ENCODE peak calls at places on chromosome 16, in six cellular contexts. Y is IMR-90, L is mesendoderm, T is mesenchymal stem cell, I is H1, P is neuronal stem cell. G is an unnamed sample.

GRCh38 chr16:81779540-81780320 is 639 bp downstream of the PLCG2 start:
- DNase-seq in Y (no peak), I (peak), T (peak), L (no peak), P (no peak), G (no peak)

GRCh38 chr16:3256146-3256875 is at the start of gene MEFV:
- DNase-seq in T (peak), I (no peak), Y (peak), L (no peak), P (no peak), G (no peak)

GRCh38 chr16:11586375-11586855 is 304 bp downstream of the LITAF start:
- DNase-seq in P (no peak), Y (no peak), I (no peak), T (no peak), L (no peak), G (no peak)

GRCh38 chr16:2180962-2181923 is 15.2 kb downstream of the CASKIN1 start:
- DNase-seq in T (no peak), L (no peak), Y (no peak), I (no peak), P (no peak), G (peak)

GRCh38 chr16:14303654-14304394 is 232.7 kb downstream of the MRTFB start:
- DNase-seq in T (peak), P (no peak), Y (no peak), L (peak), I (no peak), G (peak)

GRCh38 chr16:58656872-58657271 is 27.2 kb upstream of the CNOT1 start:
- DNase-seq in L (no peak), I (no peak), P (no peak), Y (no peak), T (no peak), G (no peak)

GRCh38 chr16:70685061-70685937 is 554 bp downstream of the MTSS2 start:
- DNase-seq in L (peak), Y (no peak), I (no peak), P (no peak), T (peak), G (no peak)

GRCh38 chr16:78415669-78416068 is 316.2 kb downstream of the WWOX start:
- DNase-seq in I (no peak), P (no peak), T (no peak), L (peak), Y (no peak), G (no peak)

GRCh38 chr16:49564577-49565224 is 191.1 kb downstream of the C16orf78 start:
- DNase-seq in I (no peak), L (peak), T (no peak), Y (no peak), P (no peak), G (no peak)

GRCh38 chr16:78007121-78007520 is 15.2 kb upstream of the CLEC3A start:
- DNase-seq in L (no peak), I (no peak), Y (no peak), P (no peak), T (no peak), G (no peak)

GRCh38 chr16:59108374-59108773 is 374.3 kb upstream of the GOT2 start:
- DNase-seq in L (no peak), P (no peak), Y (no peak), T (no peak), I (no peak), G (no peak)

GRCh38 chr16:87463722-87464690 is 28.8 kb downstream of the ZCCHC14 start:
- DNase-seq in I (no peak), Y (peak), L (no peak), T (peak), P (no peak), G (no peak)

GRCh38 chr16:84156342-84156784 is 11.3 kb downstream of the DNAAF1 start:
- DNase-seq in Y (no peak), T (peak), L (no peak), I (no peak), P (no peak), G (no peak)

GRCh38 chr16:84159006-84159405 is 13.9 kb downstream of the DNAAF1 start:
- DNase-seq in L (no peak), T (no peak), P (no peak), I (no peak), Y (no peak), G (no peak)

GRCh38 chr16:84161011-84161410 is 15.9 kb downstream of the DNAAF1 start:
- DNase-seq in P (no peak), I (no peak), L (no peak), Y (no peak), T (no peak), G (no peak)

GRCh38 chr16:84159800-84160199 is 14.7 kb downstream of the DNAAF1 start:
- DNase-seq in L (no peak), I (no peak), Y (no peak), T (no peak), P (no peak), G (no peak)

DNA sequence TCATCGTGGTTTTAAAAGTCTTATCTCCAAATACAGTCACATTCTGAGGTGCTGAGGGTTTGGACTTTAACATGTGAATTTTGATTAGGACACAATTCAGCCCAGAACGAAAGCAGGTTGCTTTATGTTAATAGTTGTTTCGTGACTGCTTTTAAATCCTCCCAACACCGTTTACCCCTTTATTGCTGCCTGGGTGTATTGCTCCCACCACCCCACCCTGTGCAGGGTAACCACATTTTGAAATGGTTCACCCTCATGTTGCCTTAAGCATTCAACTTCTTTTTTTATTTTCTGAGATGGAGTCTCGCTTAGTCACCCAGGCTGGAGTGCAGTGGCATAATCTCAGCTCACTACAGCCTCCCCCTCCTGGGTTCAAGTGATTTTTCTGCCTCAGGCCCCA is 13.3 kb downstream of the DNAAF1 start:
- DNase-seq in L (no peak), Y (no peak), I (no peak), P (no peak), T (no peak), G (no peak)
- H2BK15ac ChIP-seq in L (no peak), Y (no peak), I (no peak), P (no peak), T (no peak), G (no peak)

GRCh38 chr16:8961811-8962390 is 1.8 kb downstream of the USP7 start:
- DNase-seq in T (peak), I (no peak), Y (no peak), L (no peak), P (no peak), G (no peak)
- H3K23ac ChIP-seq in T (peak), I (no peak), Y (peak), L (no peak), P (no peak), G (no peak)

GRCh38 chr16:15760129-15760528 is 96.7 kb downstream of the MYH11 start:
- DNase-seq in T (no peak), P (no peak), L (no peak), I (no peak), Y (no peak), G (no peak)
- H2BK15ac ChIP-seq in T (no peak), P (no peak), L (no peak), I (peak), Y (no peak), G (no peak)

GRCh38 chr16:48029768-48030167 is 126.0 kb downstream of the ABCC12 start:
- DNase-seq in P (no peak), T (no peak), Y (no peak), I (no peak), L (peak), G (no peak)

GRCh38 chr16:48022496-48022895 is 133.3 kb downstream of the ABCC12 start:
- DNase-seq in Y (no peak), T (no peak), I (no peak), L (no peak), P (no peak), G (no peak)

GRCh38 chr16:48025359-48025758 is 130.4 kb downstream of the ABCC12 start:
- DNase-seq in P (no peak), I (no peak), T (no peak), Y (no peak), L (no peak), G (no peak)

GRCh38 chr16:48024042-48024441 is 131.8 kb downstream of the ABCC12 start:
- DNase-seq in T (no peak), L (no peak), I (no peak), P (no peak), Y (no peak), G (no peak)
- H3K23ac ChIP-seq in T (no peak), L (no peak), I (no peak), P (no peak), Y (no peak), G (no peak)

GRCh38 chr16:85178596-85178995 is 66.3 kb upstream of the CIBAR2 start:
- DNase-seq in I (no peak), L (no peak), P (no peak), T (no peak), Y (no peak), G (no peak)
- H2BK15ac ChIP-seq in I (no peak), L (no peak), P (no peak), T (no peak), Y (no peak), G (no peak)

GRCh38 chr16:4828567-4829320 is 18.3 kb downstream of the GLYR1 start:
- DNase-seq in P (no peak), Y (no peak), I (no peak), L (no peak), T (no peak), G (no peak)
- H3K23ac ChIP-seq in P (no peak), Y (no peak), I (no peak), L (no peak), T (no peak), G (no peak)

GRCh38 chr16:27225536-27226360 is 22.4 kb downstream of the KDM8 start:
- DNase-seq in P (no peak), Y (no peak), L (no peak), T (no peak), I (no peak), G (no peak)
- H2BK15ac ChIP-seq in P (no peak), Y (no peak), L (no peak), T (no peak), I (no peak), G (no peak)

GRCh38 chr16:4862639-4863038 is 15.4 kb downstream of the UBN1 start:
- DNase-seq in I (no peak), L (no peak), T (peak), Y (no peak), P (no peak), G (no peak)
- H3K23ac ChIP-seq in I (no peak), L (no peak), T (no peak), Y (no peak), P (no peak), G (no peak)

DNA sequence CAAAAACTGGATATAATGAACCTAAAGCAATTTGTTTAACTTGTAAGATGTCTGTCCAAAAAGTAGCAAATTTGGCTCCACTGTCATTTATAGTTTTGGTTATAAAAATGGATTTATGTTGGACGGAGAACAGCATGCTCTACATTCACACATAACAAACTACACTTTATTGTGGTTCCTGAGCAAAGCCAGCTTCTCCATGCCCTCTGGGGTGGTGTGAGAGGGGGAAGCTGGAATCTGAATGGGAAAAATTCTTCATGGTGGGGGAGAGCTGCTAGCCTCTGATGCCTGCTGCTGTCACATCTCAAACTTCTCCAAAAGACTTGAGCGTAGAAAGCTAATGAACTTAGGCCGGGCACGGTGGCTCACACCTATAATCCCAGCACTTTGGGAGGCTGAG is 9.8 kb upstream of the METTL9 start:
- DNase-seq in T (no peak), L (no peak), Y (no peak), P (no peak), I (no peak), G (no peak)
- H2BK15ac ChIP-seq in T (no peak), L (no peak), Y (no peak), P (no peak), I (no peak), G (no peak)

DNA sequence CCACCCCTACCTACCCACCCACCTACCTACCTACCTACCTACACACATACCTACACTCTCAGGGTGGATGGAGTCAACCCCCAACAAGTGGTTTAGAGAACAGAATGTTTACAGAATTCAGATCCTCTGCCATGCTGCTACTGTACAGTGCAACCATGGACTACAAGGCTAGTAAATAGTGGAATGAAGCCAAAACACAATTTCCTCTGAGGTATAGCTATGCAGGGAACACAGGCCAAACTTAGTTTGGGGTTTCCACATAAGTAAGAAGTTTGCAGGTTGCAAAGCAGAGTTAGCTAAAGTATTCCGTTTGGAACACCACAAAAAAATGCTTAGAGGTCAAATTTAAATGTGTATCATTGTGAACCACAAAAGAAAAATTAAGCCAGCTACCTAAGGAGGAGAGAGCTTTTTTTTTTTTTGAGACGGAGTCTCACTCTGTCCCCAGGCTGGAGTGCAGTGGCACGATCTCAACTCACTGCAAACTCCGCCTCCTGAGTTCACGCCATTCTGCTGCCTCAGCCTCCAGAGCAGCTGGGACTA is 2.7 kb upstream of the AP1G1 start:
- DNase-seq in P (no peak), L (no peak), T (peak), I (no peak), Y (peak), G (no peak)
- H3K23ac ChIP-seq in P (no peak), L (no peak), T (no peak), I (no peak), Y (no peak), G (no peak)